ENCODE peak calls at places on chromosomes 5 and 9, in ten cellular contexts. Y, P, X, N, Z, C, W, A, S and O are unnamed samples. For H3K4me1, the result is how much of the 10 kb centered on the place peaks cover.

GRCh38 chr5:59760798-59761348 is 132.7 kb downstream of the PDE4D start:
- DNase-seq in Y (no peak), P (no peak), X (no peak), N (no peak), Z (no peak), C (peak), W (peak), A (no peak), S (peak), O (no peak)

GRCh38 chr9:26975728-26976707 is 19.8 kb downstream of the IFT74 start:
- DNase-seq in Y (peak), P (peak), X (peak), N (no peak), Z (no peak), C (no peak), W (peak), A (no peak), S (peak), O (no peak)

GRCh38 chr9:121771418-121771817 is 120.0 kb downstream of the DAB2IP start:
- DNase-seq in Y (no peak), P (no peak), X (no peak), N (no peak), Z (peak), C (no peak), W (no peak), A (no peak), S (peak), O (no peak)

GRCh38 chr9:96686638-96687335 is 31.7 kb upstream of the PRXL2C start:
- DNase-seq in Y (peak), P (peak), X (peak), N (peak), Z (peak), C (peak), W (peak), A (peak), S (peak), O (peak)

GRCh38 chr5:160260881-160261815 is 31.8 kb downstream of the FABP6 start:
- DNase-seq in Y (no peak), P (peak), X (peak), N (no peak), Z (peak), C (no peak), W (peak), A (no peak), S (no peak), O (no peak)

GRCh38 chr5:56637321-56637920 is 177.9 kb upstream of the MAP3K1 start:
- DNase-seq in Y (no peak), P (no peak), X (no peak), N (no peak), Z (no peak), C (no peak), W (peak), A (no peak), S (no peak), O (no peak)

GRCh38 chr5:80238778-80239679 is 16.8 kb downstream of the SERINC5 start:
- DNase-seq in Y (no peak), P (peak), X (peak), N (peak), Z (peak), C (no peak), W (no peak), A (no peak), S (peak), O (peak)

GRCh38 chr5:140108093-140109049 is 5.5 kb upstream of the PURA start:
- DNase-seq in Y (no peak), P (peak), X (no peak), N (peak), Z (peak), C (no peak), W (peak), A (peak), S (peak), O (no peak)

GRCh38 chr9:13279284-13280162 is at the start of gene MPDZ:
- DNase-seq in Y (peak), P (peak), X (peak), N (peak), Z (peak), C (no peak), W (peak), A (no peak), S (peak), O (no peak)

GRCh38 chr9:21813575-21814473 is 11.4 kb downstream of the MTAP start:
- DNase-seq in Y (no peak), P (peak), X (peak), N (peak), Z (peak), C (peak), W (peak), A (peak), S (peak), O (no peak)

GRCh38 chr5:86482008-86482407 is 135.7 kb upstream of the COX7C start:
- DNase-seq in Y (no peak), P (no peak), X (no peak), N (no peak), Z (no peak), C (no peak), W (no peak), A (no peak), S (no peak), O (no peak)

GRCh38 chr5:143002459-143003327 is 232.5 kb downstream of the ARHGAP26 start:
- DNase-seq in Y (no peak), P (peak), X (peak), N (peak), Z (no peak), C (no peak), W (no peak), A (peak), S (peak), O (no peak)

GRCh38 chr9:131439224-131439623 is 45.3 kb downstream of the PRRC2B start:
- DNase-seq in Y (no peak), P (no peak), X (no peak), N (no peak), Z (no peak), C (no peak), W (no peak), A (no peak), S (no peak), O (no peak)

GRCh38 chr9:109323771-109324170 is 2.9 kb upstream of the EPB41L4B start:
- DNase-seq in Y (no peak), P (no peak), X (no peak), N (no peak), Z (no peak), C (no peak), W (no peak), A (no peak), S (no peak), O (no peak)

DNA sequence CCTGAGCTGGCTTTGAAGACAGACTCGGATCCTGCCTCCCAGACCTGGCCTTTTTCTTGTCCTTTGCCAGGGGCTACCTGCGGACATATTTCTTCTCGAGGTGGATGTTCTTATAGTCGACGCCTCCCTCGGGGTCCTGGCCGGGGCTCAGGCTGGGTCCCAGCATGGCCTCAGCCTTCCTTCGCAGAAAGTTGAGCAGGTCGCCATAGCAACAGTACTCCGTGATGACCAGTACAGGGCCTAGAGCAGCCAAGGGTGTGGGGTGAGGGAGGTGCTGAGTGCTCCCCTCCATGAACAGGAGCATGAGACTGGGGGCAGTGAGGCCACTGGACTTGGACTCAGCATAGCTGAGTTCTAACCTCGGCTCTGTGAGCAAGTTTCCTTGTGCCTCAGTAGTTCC is 26.7 kb downstream of the CSF1R start:
- DNase-seq in Y (no peak), P (no peak), X (peak), N (no peak), Z (no peak), C (no peak), W (no peak), A (no peak), S (no peak), O (no peak)
- H3K4me1 ChIP-seq in Y (under half), P (under half), X (under half), N (under half), Z (under half), C (under half), W (under half), A (under half), S (under half), O (under half)

GRCh38 chr9:38482918-38483592 is 58.8 kb upstream of the IGFBPL1 start:
- DNase-seq in Y (no peak), P (no peak), X (no peak), N (no peak), Z (no peak), C (no peak), W (peak), A (no peak), S (no peak), O (no peak)

GRCh38 chr9:38484076-38484637 is 59.9 kb upstream of the IGFBPL1 start:
- DNase-seq in Y (no peak), P (no peak), X (no peak), N (no peak), Z (no peak), C (no peak), W (no peak), A (no peak), S (no peak), O (no peak)

GRCh38 chr9:38478211-38478610 is 54.0 kb upstream of the IGFBPL1 start:
- DNase-seq in Y (no peak), P (no peak), X (no peak), N (no peak), Z (no peak), C (no peak), W (no peak), A (no peak), S (no peak), O (peak)
- H3K4me1 ChIP-seq in Y (under half), P (under half), X (under half), N (under half), Z (under half), C (under half), W (under half), A (under half), S (under half), O (under half)

DNA sequence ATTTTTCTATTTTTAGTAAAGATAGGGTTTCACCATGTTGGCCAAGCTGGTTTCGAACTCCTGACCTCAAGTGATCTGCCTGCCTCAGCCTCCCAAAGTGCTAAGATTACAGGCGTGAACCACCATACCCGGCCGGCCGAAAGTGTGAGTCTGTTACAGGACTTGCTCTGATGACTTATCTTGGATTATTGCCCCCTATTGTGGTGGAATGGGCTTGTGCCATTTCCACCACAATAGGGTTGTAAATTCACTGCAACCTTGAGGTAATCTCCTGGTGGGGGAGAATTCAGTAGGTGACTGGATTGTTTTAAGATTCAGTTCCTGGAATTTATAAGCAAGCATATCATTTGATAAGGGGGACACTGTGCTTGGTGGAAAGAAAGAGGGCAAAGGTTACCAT is 15.0 kb upstream of the HMGCR start:
- DNase-seq in Y (peak), P (no peak), X (no peak), N (no peak), Z (no peak), C (no peak), W (no peak), A (no peak), S (no peak), O (no peak)
- H3K4me1 ChIP-seq in Y (under half), P (under half), X (under half), N (under half), Z (under half), C (under half), W (under half), A (under half), S (under half), O (under half)

DNA sequence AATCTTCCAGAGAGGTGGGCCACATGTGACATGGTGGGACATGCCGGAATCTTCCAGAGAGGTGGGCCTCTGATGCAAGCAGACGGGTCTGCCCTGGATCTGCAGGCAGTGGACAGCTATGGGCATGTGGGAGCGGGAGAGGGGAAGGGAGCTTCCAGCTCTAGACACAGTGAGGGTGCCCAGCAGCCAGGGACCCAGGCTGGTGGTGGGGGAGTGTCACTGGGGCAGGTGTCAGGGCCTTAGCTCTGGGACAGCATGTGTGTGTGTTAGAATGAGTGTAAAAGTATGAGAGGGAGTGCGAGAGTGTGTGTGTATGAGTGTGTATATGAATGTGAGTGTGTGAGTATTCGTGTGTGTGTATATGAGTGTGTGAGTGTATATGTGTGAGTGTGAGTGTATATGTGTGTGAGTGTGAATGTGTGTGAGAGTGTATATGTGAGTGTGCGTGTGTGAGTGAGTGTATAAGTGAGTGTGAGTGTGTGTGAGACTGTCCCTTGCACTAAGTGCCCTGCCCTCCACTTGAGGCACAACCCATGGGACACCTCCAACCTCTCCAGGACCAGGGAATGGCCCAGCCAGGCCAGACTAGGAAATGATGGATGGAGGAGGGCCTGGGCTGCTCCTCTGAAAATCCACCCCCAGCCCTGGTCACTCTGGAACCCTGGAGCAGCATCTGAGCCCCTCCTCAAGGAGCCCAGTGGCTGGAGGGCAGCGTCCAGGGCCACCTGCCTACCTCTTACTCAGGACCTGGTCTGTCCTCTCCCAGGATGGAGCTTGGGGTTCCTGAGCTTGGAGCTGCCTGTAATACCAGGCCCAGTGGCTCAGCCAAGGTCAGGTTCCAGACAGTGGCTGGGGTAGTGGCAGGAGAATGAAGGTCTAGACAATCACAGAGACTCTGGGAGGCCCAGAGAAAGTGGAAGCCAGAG is 122.2 kb downstream of the C9orf50 start:
- DNase-seq in Y (no peak), P (no peak), X (no peak), N (no peak), Z (no peak), C (no peak), W (no peak), A (no peak), S (no peak), O (no peak)
- H3K4me1 ChIP-seq in Y (under half), P (half or more), X (half or more), N (under half), Z (half or more), C (half or more), W (half or more), A (under half), S (under half), O (half or more)

GRCh38 chr5:54531536-54531935 is 14.0 kb downstream of the SNX18 start:
- DNase-seq in Y (no peak), P (no peak), X (no peak), N (no peak), Z (no peak), C (no peak), W (no peak), A (no peak), S (peak), O (peak)

GRCh38 chr5:54525692-54526091 is 8.1 kb downstream of the SNX18 start:
- DNase-seq in Y (no peak), P (no peak), X (no peak), N (no peak), Z (no peak), C (no peak), W (no peak), A (no peak), S (no peak), O (no peak)

GRCh38 chr5:54528633-54529032 is 11.1 kb downstream of the SNX18 start:
- DNase-seq in Y (no peak), P (no peak), X (no peak), N (no peak), Z (no peak), C (no peak), W (no peak), A (no peak), S (no peak), O (peak)

GRCh38 chr5:54526604-54527359 is 9.2 kb downstream of the SNX18 start:
- DNase-seq in Y (no peak), P (no peak), X (no peak), N (no peak), Z (peak), C (no peak), W (no peak), A (no peak), S (no peak), O (peak)

DNA sequence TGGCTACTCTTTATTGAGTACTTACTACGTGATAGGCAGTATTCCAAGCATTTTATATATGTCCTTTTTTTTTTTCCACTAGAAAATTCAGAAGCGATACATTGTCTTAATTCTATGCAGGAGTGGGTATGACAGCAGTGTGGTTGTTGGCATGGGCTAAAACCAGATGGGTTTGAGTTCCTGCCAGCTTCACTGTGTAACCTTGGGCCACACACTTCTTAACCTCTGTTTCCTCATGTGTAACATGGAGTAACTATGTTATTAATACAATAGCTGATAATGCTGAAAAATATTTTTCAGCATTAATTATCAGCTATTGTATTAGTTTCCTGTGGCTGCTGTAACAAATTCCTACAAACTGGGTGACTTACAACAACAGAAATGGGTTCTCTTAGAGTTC is 12.0 kb downstream of the SNX18 start:
- DNase-seq in Y (no peak), P (no peak), X (peak), N (no peak), Z (no peak), C (no peak), W (no peak), A (no peak), S (no peak), O (no peak)
- H3K4me1 ChIP-seq in Y (under half), P (half or more), X (half or more), N (under half), Z (half or more), C (under half), W (under half), A (under half), S (under half), O (half or more)

GRCh38 chr9:106872641-106873040 is 9.7 kb downstream of the ZNF462 start:
- DNase-seq in Y (no peak), P (no peak), X (no peak), N (no peak), Z (no peak), C (no peak), W (no peak), A (no peak), S (peak), O (no peak)
- H3K4me1 ChIP-seq in Y (under half), P (under half), X (half or more), N (under half), Z (half or more), C (under half), W (under half), A (under half), S (under half), O (half or more)

GRCh38 chr5:38913714-38914113 is 67.9 kb downstream of the OSMR start:
- DNase-seq in Y (no peak), P (no peak), X (no peak), N (no peak), Z (no peak), C (no peak), W (no peak), A (no peak), S (peak), O (no peak)
- H3K4me1 ChIP-seq in Y (under half), P (under half), X (under half), N (under half), Z (under half), C (under half), W (under half), A (under half), S (under half), O (under half)

GRCh38 chr5:74201334-74202081 is 439.0 kb downstream of the ENC1 start:
- DNase-seq in Y (no peak), P (peak), X (peak), N (no peak), Z (peak), C (peak), W (peak), A (no peak), S (peak), O (peak)
- H3K4me1 ChIP-seq in Y (under half), P (under half), X (under half), N (under half), Z (under half), C (under half), W (under half), A (under half), S (under half), O (under half)

DNA sequence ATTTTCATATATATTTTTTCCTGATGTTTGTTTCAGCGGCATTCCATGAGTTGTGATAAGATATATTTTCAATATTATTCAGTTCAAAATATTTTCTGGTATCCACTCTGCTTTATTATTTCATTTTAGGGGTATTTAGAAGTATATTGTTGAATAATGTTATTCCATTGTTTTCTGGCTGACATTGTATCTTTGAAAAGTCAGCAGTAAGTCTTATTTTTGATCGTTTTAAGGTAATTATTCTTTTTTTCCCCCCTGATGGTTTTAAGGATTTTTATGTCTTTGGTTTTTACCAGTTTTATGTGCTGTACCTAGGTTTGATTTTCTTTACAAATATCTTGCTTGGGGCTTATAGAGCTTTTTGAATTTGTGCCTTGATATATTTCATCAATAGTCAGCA is 6.6 kb upstream of the GLRA1 start:
- DNase-seq in Y (no peak), P (no peak), X (no peak), N (no peak), Z (no peak), C (no peak), W (no peak), A (no peak), S (no peak), O (no peak)
- H3K4me1 ChIP-seq in Y (under half), P (under half), X (under half), N (under half), Z (under half), C (under half), W (under half), A (under half), S (under half), O (under half)